ENCODE peak calls at places on chromosomes 4 and X, in five cellular contexts. A is mesendoderm, D is GM23248, U is cardiac muscle cell, C is T-helper 1 cell. N is an unnamed sample.

GRCh38 chr4:84952004-84952403 is 14.5 kb downstream of the WDFY3 start:
- DNase-seq in A (no peak), D (peak), U (no peak), C (no peak), N (peak)

GRCh38 chr4:54958236-54958635 is 167.2 kb downstream of the KDR start:
- DNase-seq in A (no peak), D (peak), U (peak), C (no peak), N (no peak)

GRCh38 chr4:156322592-156322991 is 368.9 kb upstream of the CTSO start:
- DNase-seq in A (peak), D (peak), U (no peak), C (no peak), N (no peak)

GRCh38 chrX:133674726-133675470 is 259.6 kb upstream of the GPC4 start:
- DNase-seq in A (peak), D (no peak), U (peak), C (no peak), N (peak)

GRCh38 chr4:110867981-110868380 is 245.1 kb upstream of the PITX2 start:
- DNase-seq in A (no peak), D (no peak), U (no peak), C (no peak), N (no peak)

GRCh38 chr4:53527930-53528329 is 63.4 kb downstream of the LNX1 start:
- DNase-seq in A (no peak), D (no peak), U (no peak), C (no peak), N (no peak)

GRCh38 chrX:97267376-97267775 is 383.7 kb downstream of the RPA4 start:
- DNase-seq in A (no peak), D (peak), U (no peak), C (no peak), N (no peak)

GRCh38 chr4:160296476-160296875 is 1193.6 kb downstream of the RAPGEF2 start:
- DNase-seq in A (no peak), D (no peak), U (no peak), C (no peak), N (no peak)

GRCh38 chrX:115561605-115562491 is 874 bp downstream of the PLS3 start:
- DNase-seq in A (peak), D (peak), U (peak), C (no peak), N (peak)

GRCh38 chr4:118351851-118352827 is 664 bp downstream of the PRSS12 start:
- DNase-seq in A (peak), D (peak), U (peak), C (peak), N (peak)

GRCh38 chr4:147732516-147733193 is 767 bp downstream of the ARHGAP10 start:
- DNase-seq in A (peak), D (peak), U (peak), C (no peak), N (peak)

N was measured in Caco-2.